ENCODE peak calls at places on chromosome 16, in ten cellular contexts. F is mammary epithelial cell, R is cardiac muscle cell, M is breast epithelium, L is body of pancreas, E is suprapubic skin, V is psoas muscle, P is lung, X is GM23338, N is tibial nerve. G is an unnamed sample.
A peak's percentile ranks its signal among the peaks of the same experiment; 100 is the strongest.

GRCh38 chr16:50068550-50068949 is 2.8 kb downstream of the HEATR3 start:
- DNase-seq in F (no peak), R (no peak), M (no peak), L (no peak), E (no peak), V (no peak), P (no peak), X (no peak), N (no peak), G (no peak)

GRCh38 chr16:630815-631405 is at the start of gene WFIKKN1:
- DNase-seq in F (no peak), R (peak; percentile 94), M (no peak), L (peak; percentile 70), E (peak; percentile 72), V (peak; percentile 46), P (peak; percentile 61), X (peak; percentile 78), N (no peak), G (no peak)

GRCh38 chr16:88850531-88851199 is 6.1 kb downstream of the GALNS start:
- DNase-seq in F (no peak), R (no peak), M (no peak), L (no peak), E (no peak), V (no peak), P (no peak), X (no peak), N (no peak), G (no peak)

GRCh38 chr16:72666267-72666666 is 381.7 kb downstream of the ZFHX3 start:
- DNase-seq in F (no peak), R (no peak), M (no peak), L (no peak), E (no peak), V (no peak), P (no peak), X (no peak), N (no peak), G (no peak)

GRCh38 chr16:57984443-57985203 is 13.7 kb upstream of the CNGB1 start:
- DNase-seq in F (peak; percentile 61), R (peak; percentile 97), M (peak; percentile 75), L (peak; percentile 95), E (peak; percentile 89), V (peak; percentile 82), P (peak; percentile 91), X (peak; percentile 98), N (peak; percentile 57), G (peak; percentile 83)

GRCh38 chr16:31108035-31108793 is at the start of gene BCKDK:
- DNase-seq in F (peak; percentile 57), R (peak; percentile 74), M (no peak), L (peak; percentile 73), E (no peak), V (peak; percentile 85), P (peak; percentile 68), X (peak; percentile 85), N (no peak), G (no peak)

GRCh38 chr16:74724820-74725549 is 24.3 kb upstream of the MLKL start:
- DNase-seq in F (peak; percentile 87), R (no peak), M (no peak), L (no peak), E (no peak), V (no peak), P (no peak), X (no peak), N (no peak), G (no peak)

GRCh38 chr16:79316004-79316458 is 284.5 kb downstream of the MAF start:
- DNase-seq in F (no peak), R (no peak), M (no peak), L (no peak), E (no peak), V (no peak), P (no peak), X (no peak), N (no peak), G (no peak)

GRCh38 chr16:2487903-2488531 is 13.1 kb downstream of the TBC1D24 start:
- DNase-seq in F (no peak), R (no peak), M (no peak), L (no peak), E (no peak), V (no peak), P (no peak), X (no peak), N (no peak), G (no peak)

GRCh38 chr16:583470-583814 is 6.4 kb upstream of the RAB40C start:
- DNase-seq in F (no peak), R (no peak), M (no peak), L (peak; percentile 27), E (no peak), V (no peak), P (no peak), X (peak; percentile 80), N (no peak), G (no peak)

GRCh38 chr16:75127713-75128415 is 11.3 kb upstream of the LDHD start:
- DNase-seq in F (no peak), R (no peak), M (no peak), L (no peak), E (no peak), V (no peak), P (no peak), X (no peak), N (no peak), G (no peak)

GRCh38 chr16:27822529-27823437 is 240.7 kb downstream of the GSG1L start:
- DNase-seq in F (no peak), R (no peak), M (no peak), L (no peak), E (peak; percentile 26), V (no peak), P (no peak), X (no peak), N (no peak), G (no peak)

GRCh38 chr16:27824006-27824405 is 239.5 kb downstream of the GSG1L start:
- DNase-seq in F (no peak), R (no peak), M (no peak), L (no peak), E (peak; percentile 36), V (no peak), P (no peak), X (no peak), N (no peak), G (no peak)

GRCh38 chr16:27820646-27821345 is 242.7 kb downstream of the GSG1L start:
- DNase-seq in F (no peak), R (no peak), M (no peak), L (no peak), E (peak; percentile 39), V (no peak), P (no peak), X (no peak), N (no peak), G (no peak)

GRCh38 chr16:27824786-27825185 is 238.7 kb downstream of the GSG1L start:
- DNase-seq in F (no peak), R (no peak), M (no peak), L (no peak), E (peak; percentile 21), V (no peak), P (no peak), X (no peak), N (no peak), G (no peak)

DNA sequence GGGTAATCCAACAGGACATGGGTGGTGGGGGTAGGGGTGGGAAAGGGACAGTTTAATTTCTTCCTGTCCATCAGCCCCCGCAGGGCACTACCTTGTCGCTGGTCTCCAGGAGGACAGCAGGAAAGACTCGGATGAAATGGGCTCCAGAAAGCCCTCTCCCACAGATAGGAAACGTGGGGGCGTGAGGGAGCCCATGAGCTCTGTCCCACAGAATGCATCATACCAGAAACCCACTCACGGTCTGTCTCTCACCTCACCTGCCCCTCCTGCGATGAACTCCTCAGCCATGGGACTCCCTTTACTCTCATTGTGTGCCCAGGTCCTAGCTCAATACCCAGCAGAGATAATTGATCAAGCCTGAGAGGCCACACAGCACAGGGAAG is 240.1 kb downstream of the GSG1L start:
- DNase-seq in F (no peak), R (no peak), M (no peak), L (no peak), E (no peak), V (no peak), P (no peak), X (no peak), N (no peak), G (no peak)
- TF ChIP-seq CTCF in F (no peak), R (no peak), M (no peak), L (no peak), E (no peak), V (no peak), P (no peak), X (no peak), N (no peak), G (no peak)

DNA sequence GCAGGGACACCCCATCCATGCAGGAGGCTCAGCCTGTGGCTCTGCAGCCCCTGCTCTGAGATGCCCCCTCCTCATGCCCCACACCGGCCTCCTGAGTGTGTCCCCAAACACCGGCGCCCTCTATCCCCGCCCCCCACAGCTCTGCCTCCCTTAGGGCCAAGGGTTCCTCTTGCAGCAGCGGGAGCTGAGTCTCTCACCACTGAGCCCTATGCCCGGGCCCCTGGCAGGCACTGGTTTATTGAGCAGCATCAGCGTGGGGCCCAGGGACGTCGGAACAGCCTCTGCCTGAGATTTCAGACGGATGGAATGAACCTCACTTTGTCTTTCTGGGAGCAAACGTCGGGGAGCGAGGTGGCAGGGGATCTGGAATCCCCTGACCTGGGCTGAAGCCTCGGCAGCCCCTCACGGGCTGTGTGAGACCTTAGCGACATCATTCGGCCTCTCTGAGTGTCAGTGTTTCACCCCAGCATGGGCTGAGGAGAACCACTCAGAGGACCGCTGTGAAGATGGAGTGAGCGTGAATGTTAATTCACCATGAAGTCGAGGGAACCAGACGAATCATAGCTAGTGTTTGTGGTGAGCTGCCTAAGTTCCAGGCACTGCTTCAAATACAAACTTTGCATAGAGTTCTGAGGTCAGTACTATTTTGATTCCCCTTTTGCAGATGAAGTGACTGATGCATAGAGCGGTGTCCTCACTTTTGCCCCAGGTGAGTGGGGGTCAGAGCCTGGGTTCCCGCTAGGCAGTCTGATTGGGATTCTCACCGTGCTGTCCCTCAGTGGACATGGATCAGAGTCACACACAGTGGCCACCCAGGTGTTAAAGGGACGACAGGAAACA is 5.3 kb upstream of the C16orf74 start:
- DNase-seq in F (no peak), R (no peak), M (no peak), L (no peak), E (no peak), V (no peak), P (no peak), X (no peak), N (no peak), G (no peak)
- H3K4me3 ChIP-seq in F (no peak overlapping the region), R (no peak overlapping the region), M (no peak overlapping the region), L (no peak overlapping the region), E (no peak overlapping the region), V (no peak overlapping the region), P (no peak overlapping the region), X (no peak overlapping the region), N (no peak overlapping the region), G (no peak overlapping the region)

DNA sequence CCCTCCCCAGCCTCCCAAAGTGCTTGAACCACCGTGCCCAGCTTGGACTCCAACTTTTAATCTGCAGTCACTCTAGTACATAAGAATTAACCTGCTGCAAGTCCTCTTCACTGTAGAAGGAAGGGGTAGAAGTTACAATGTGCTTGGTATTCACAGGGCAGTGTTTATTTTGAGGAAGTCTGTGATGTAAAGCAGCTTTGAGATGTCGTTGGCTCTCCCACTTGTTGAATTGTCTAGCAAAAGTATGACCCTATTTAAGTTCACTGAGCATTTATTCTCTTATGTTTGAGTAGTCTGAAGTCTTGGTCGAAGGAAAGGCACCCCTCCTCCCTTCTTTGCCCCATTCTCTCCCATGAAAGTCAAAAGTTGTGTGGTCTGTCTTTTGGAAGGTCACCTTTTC is 28.2 kb downstream of the SF3B3 start:
- DNase-seq in F (no peak), R (no peak), M (no peak), L (no peak), E (no peak), V (no peak), P (no peak), X (no peak), N (no peak), G (no peak)
- H3K36me3 ChIP-seq in F (peaks cover 69% of the 10 kb centered on the region), R (peaks cover 76% of the 10 kb centered on the region), M (peaks cover 28% of the 10 kb centered on the region), L (peaks cover 57% of the 10 kb centered on the region), E (peaks cover 81% of the 10 kb centered on the region), V (peaks cover 43% of the 10 kb centered on the region), P (peaks cover 68% of the 10 kb centered on the region), X (peaks cover 93% of the 10 kb centered on the region), N (peaks cover 100% of the 10 kb centered on the region), G (peaks cover 38% of the 10 kb centered on the region)

GRCh38 chr16:71441348-71441781 is 489 bp downstream of the TLE7 start:
- DNase-seq in F (no peak), R (no peak), M (no peak), L (no peak), E (no peak), V (no peak), P (no peak), X (peak; percentile 84), N (no peak), G (no peak)
- TF ChIP-seq CTCF in F (peak; percentile 58), R (peak; percentile 50), M (no peak), L (no peak), E (no peak), V (no peak), P (no peak), X (peak; percentile 87), N (no peak), G (peak; percentile 20)

G was measured in bronchial epithelial cell.